ENCODE peak calls at places on chromosomes 3 and 15, in seven cellular contexts. S, Z, I, F, N, T and K are unnamed samples.

GRCh38 chr15:78034495-78035191 is 42.9 kb downstream of the TBC1D2B start:
- DNase-seq in F (peak; percentile 77), T (no peak), I (no peak), Z (peak; percentile 75), N (peak; percentile 53), S (peak; percentile 38), K (peak; percentile 80)

GRCh38 chr15:78263907-78264303 is 457 bp upstream of the DNAJA4 start:
- DNase-seq in Z (no peak), I (no peak), N (peak; percentile 35), F (no peak), T (no peak), S (no peak), K (no peak)

GRCh38 chr3:81723732-81724313 is 37.6 kb downstream of the GBE1 start:
- DNase-seq in T (peak; percentile 71), N (no peak), F (no peak), S (peak; percentile 59), Z (no peak), I (no peak), K (no peak)

GRCh38 chr15:43879386-43880355 is 52.9 kb downstream of the WDR76 start:
- DNase-seq in N (no peak), T (no peak), Z (no peak), I (no peak), F (no peak), S (no peak), K (no peak)

GRCh38 chr3:167882057-167882667 is 146.6 kb downstream of the SERPINI1 start:
- DNase-seq in Z (peak; percentile 31), F (no peak), N (peak; percentile 37), I (no peak), S (peak; percentile 60), T (peak; percentile 77), K (peak; percentile 24)

GRCh38 chr3:148873270-148873927 is 8.3 kb downstream of the CPA3 start:
- DNase-seq in Z (no peak), S (no peak), F (no peak), T (no peak), I (no peak), N (peak; percentile 81), K (no peak)

GRCh38 chr3:188840290-188840689 is 331.5 kb upstream of the TPRG1 start:
- DNase-seq in T (no peak), Z (no peak), N (no peak), I (no peak), S (no peak), F (no peak), K (no peak)

GRCh38 chr15:78979456-78980320 is 34.8 kb upstream of the CTSH start:
- DNase-seq in T (peak; percentile 81), I (peak; percentile 70), S (peak; percentile 81), Z (peak; percentile 5), N (peak; percentile 83), F (no peak), K (no peak)

GRCh38 chr3:178454714-178455113 is 81.5 kb upstream of the KCNMB2 start:
- DNase-seq in Z (no peak), N (no peak), T (peak; percentile 40), I (peak; percentile 19), S (peak; percentile 27), F (no peak), K (no peak)

GRCh38 chr3:141000027-141000663 is 51.0 kb upstream of the SPSB4 start:
- DNase-seq in T (peak; percentile 73), N (peak; percentile 44), I (no peak), F (peak; percentile 75), S (peak; percentile 42), Z (peak; percentile 35), K (peak; percentile 30)

GRCh38 chr3:151479452-151479851 is 18.6 kb upstream of the IGSF10 start:
- DNase-seq in N (no peak), F (no peak), I (no peak), Z (no peak), T (no peak), S (no peak), K (no peak)

GRCh38 chr15:27847775-27848710 is 251.1 kb downstream of the OCA2 start:
- DNase-seq in S (no peak), T (no peak), F (no peak), Z (no peak), I (no peak), N (no peak), K (no peak)

GRCh38 chr3:142275856-142276255 is 50.5 kb upstream of the GK5 start:
- DNase-seq in T (peak; percentile 86), F (no peak), Z (no peak), S (peak; percentile 96), I (no peak), N (no peak), K (no peak)

GRCh38 chr3:119883461-119884160 is 101.7 kb downstream of the NR1I2 start:
- DNase-seq in N (peak; percentile 3), T (no peak), Z (no peak), F (no peak), S (no peak), I (no peak), K (no peak)

GRCh38 chr3:52247455-52248164 is 2.1 kb downstream of the PPM1M start:
- DNase-seq in S (no peak), Z (no peak), F (peak; percentile 31), T (no peak), N (no peak), I (no peak), K (no peak)

GRCh38 chr15:74394090-74394846 is 26.8 kb upstream of the CYP11A1 start:
- DNase-seq in T (no peak), N (no peak), S (no peak), I (no peak), Z (no peak), F (no peak), K (no peak)

GRCh38 chr15:63076136-63077005 is 33.8 kb downstream of the TPM1 start:
- DNase-seq in T (no peak), F (no peak), Z (no peak), I (no peak), S (no peak), N (no peak), K (no peak)

GRCh38 chr3:54349231-54349647 is 226.9 kb downstream of the CACNA2D3 start:
- DNase-seq in S (no peak), F (no peak), T (no peak), N (no peak), I (no peak), Z (no peak), K (no peak)

GRCh38 chr3:176275113-176275512 is 922.2 kb downstream of the TBL1XR1 start:
- DNase-seq in N (no peak), S (no peak), F (no peak), T (no peak), Z (no peak), I (no peak), K (no peak)

GRCh38 chr3:22536582-22536981 is 666.5 kb upstream of the UBE2E2 start:
- DNase-seq in N (no peak), Z (no peak), S (no peak), F (no peak), T (no peak), I (no peak), K (no peak)

GRCh38 chr15:67024322-67024997 is 40.9 kb upstream of the SMAD3 start:
- DNase-seq in T (peak; percentile 96), Z (no peak), N (peak; percentile 85), I (peak; percentile 79), F (peak; percentile 77), S (peak; percentile 97), K (no peak)

DNA sequence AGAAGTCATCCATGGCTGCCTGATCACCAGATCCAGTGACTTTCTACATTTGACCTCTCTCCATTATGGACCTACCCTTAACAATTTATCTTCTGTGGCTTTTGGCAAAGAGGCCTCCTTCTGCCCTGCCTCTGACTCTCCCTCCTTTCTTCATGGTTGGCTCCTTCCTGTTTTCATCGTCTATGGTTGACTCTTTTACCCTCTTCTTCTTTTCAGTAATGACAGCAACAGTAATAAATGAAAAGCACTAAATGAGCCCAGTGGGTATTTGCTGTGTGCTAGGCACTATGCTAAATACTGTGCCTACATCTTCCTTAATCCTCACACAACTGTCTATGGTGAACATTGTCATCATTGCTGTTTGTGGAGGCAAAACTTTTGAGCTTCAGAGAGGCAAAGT is 24.5 kb downstream of the ITPR1 start:
- DNase-seq in Z (no peak), T (no peak), I (no peak), F (no peak), N (no peak), S (no peak), K (no peak)
- H3K27ac ChIP-seq in Z (peak overlapping the region; percentile 40), T (no peak overlapping the region), I (peak overlapping the region; percentile 6), F (no peak overlapping the region), N (no peak overlapping the region), S (no peak overlapping the region), K (peak overlapping the region; percentile 49)

GRCh38 chr3:79490165-79491028 is 277.4 kb downstream of the ROBO1 start:
- DNase-seq in S (peak; percentile 41), Z (no peak), N (no peak), T (peak; percentile 76), F (peak; percentile 65), I (peak; percentile 27), K (no peak)
- H3K27ac ChIP-seq in S (no peak overlapping the region), Z (no peak overlapping the region), N (no peak overlapping the region), T (no peak overlapping the region), F (no peak overlapping the region), I (no peak overlapping the region), K (no peak overlapping the region)

GRCh38 chr3:19937459-19938362 is 3.7 kb upstream of the EFHB start:
- DNase-seq in F (no peak), N (no peak), Z (no peak), I (no peak), T (no peak), S (peak; percentile 45), K (no peak)

GRCh38 chr3:19931767-19932188 is 2.2 kb downstream of the EFHB start:
- DNase-seq in T (peak; percentile 50), S (no peak), Z (no peak), F (no peak), I (no peak), N (no peak), K (no peak)

GRCh38 chr3:19931180-19931692 is 2.8 kb downstream of the EFHB start:
- DNase-seq in N (peak; percentile 8), T (no peak), S (no peak), F (no peak), Z (no peak), I (no peak), K (no peak)

GRCh38 chr3:19934098-19934566 is at the start of gene EFHB:
- DNase-seq in Z (no peak), I (no peak), F (peak; percentile 69), N (peak; percentile 70), T (peak; percentile 19), S (peak; percentile 10), K (no peak)

DNA sequence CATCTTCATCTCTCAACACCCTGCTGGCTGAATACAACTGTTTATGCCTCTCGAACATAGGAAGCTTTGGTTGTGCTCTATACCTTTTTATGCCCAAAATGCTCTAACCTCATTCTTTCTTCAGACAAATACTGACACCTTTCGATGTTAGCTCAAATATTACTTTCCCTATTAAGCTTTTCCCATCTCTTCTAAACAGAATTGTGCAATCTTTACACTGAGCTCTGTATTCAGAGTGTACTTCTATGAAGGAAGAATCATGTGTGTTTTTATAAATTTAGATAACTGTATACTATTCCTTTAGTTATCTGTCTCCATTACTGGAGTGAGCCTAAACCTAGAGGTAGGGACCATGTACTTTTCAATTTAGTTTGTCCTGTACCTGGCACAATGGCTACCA is 1.6 kb downstream of the EFHB start:
- DNase-seq in F (no peak), N (no peak), Z (no peak), S (no peak), I (no peak), T (no peak), K (no peak)
- H3K27ac ChIP-seq in F (no peak overlapping the region), N (no peak overlapping the region), Z (no peak overlapping the region), S (no peak overlapping the region), I (no peak overlapping the region), T (no peak overlapping the region), K (no peak overlapping the region)

DNA sequence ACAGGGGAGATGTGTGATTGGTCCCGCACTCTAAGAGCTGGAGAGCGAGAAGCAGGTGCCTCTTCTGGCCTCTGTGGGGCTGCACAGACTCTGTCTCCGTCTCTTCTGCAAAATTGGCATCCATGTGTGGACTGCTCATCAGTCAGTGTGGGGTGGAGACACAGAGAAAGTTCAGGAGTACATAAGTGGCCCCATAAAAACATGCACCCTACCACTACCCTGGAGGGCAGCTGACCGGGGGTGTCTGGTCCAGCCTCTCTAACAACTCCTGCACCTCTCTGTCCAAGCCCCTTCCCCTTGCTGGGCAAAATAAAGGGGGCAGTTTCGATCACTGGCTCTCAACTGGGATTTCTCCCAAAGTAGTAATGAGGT is 76.6 kb downstream of the TAMM41 start:
- DNase-seq in T (peak; percentile 28), F (no peak), I (no peak), Z (no peak), N (peak; percentile 5), S (no peak), K (no peak)
- H3K27ac ChIP-seq in T (no peak overlapping the region), F (no peak overlapping the region), I (peak overlapping the region; percentile 98), Z (peak overlapping the region; percentile 15), N (no peak overlapping the region), S (no peak overlapping the region), K (no peak overlapping the region)